ENCODE peak calls at places on chromosomes 13 and 19, in ten cellular contexts. One of them, this sample, is unnamed.
A peak's percentile ranks its signal among the peaks of the same experiment; 100 is the strongest.

GRCh38 chr13:113013878-113014751 is 45.1 kb downstream of the MCF2L start:
- DNase-seq in activated naive CD4-positive, alpha-beta T cell treated with anti-CD3 and anti-CD28 coated beads, Interleukin-2, amount 50 U/mL, for 72 hours: no peak
- DNase-seq in stimulated activated CD8-positive, alpha-beta memory T cell treated with anti-CD3 and anti-CD28 coated beads, Interleukin-2, amount 100 ng/mL, for 48 hours: no peak
- DNase-seq in foreskin fibroblast: no peak
- DNase-seq in neural crest cell: no peak
- DNase-seq in IMR-90: no peak
- DNase-seq in aorta: no peak
- DNase-seq in glomerular endothelial cell: no peak
- DNase-seq in H9: no peak
- DNase-seq in fibroblast of the aortic adventitia: no peak
- DNase-seq in this sample: no peak

GRCh38 chr13:34833562-34834182 is 108.4 kb upstream of the NBEA start:
- DNase-seq in aorta: no peak
- DNase-seq in fibroblast of the aortic adventitia: no peak
- DNase-seq in H9: peak; percentile 68
- DNase-seq in stimulated activated CD8-positive, alpha-beta memory T cell treated with anti-CD3 and anti-CD28 coated beads, Interleukin-2, amount 100 ng/mL, for 48 hours: no peak
- DNase-seq in neural crest cell: no peak
- DNase-seq in activated naive CD4-positive, alpha-beta T cell treated with anti-CD3 and anti-CD28 coated beads, Interleukin-2, amount 50 U/mL, for 72 hours: no peak
- DNase-seq in glomerular endothelial cell: no peak
- DNase-seq in IMR-90: peak; percentile 2
- DNase-seq in foreskin fibroblast: peak; percentile 41
- DNase-seq in this sample: no peak

GRCh38 chr13:110680852-110681251 is 25.1 kb downstream of the CARS2 start:
- DNase-seq in activated naive CD4-positive, alpha-beta T cell treated with anti-CD3 and anti-CD28 coated beads, Interleukin-2, amount 50 U/mL, for 72 hours: no peak
- DNase-seq in fibroblast of the aortic adventitia: no peak
- DNase-seq in aorta: no peak
- DNase-seq in H9: peak; percentile 62
- DNase-seq in foreskin fibroblast: peak; percentile 18
- DNase-seq in stimulated activated CD8-positive, alpha-beta memory T cell treated with anti-CD3 and anti-CD28 coated beads, Interleukin-2, amount 100 ng/mL, for 48 hours: no peak
- DNase-seq in glomerular endothelial cell: no peak
- DNase-seq in IMR-90: no peak
- DNase-seq in neural crest cell: peak; percentile 12
- DNase-seq in this sample: no peak

GRCh38 chr19:47446534-47447469 is 24.9 kb downstream of the SLC8A2 start:
- DNase-seq in activated naive CD4-positive, alpha-beta T cell treated with anti-CD3 and anti-CD28 coated beads, Interleukin-2, amount 50 U/mL, for 72 hours: no peak
- DNase-seq in IMR-90: no peak
- DNase-seq in fibroblast of the aortic adventitia: no peak
- DNase-seq in aorta: no peak
- DNase-seq in glomerular endothelial cell: no peak
- DNase-seq in neural crest cell: no peak
- DNase-seq in H9: peak; percentile 96
- DNase-seq in foreskin fibroblast: peak; percentile 35
- DNase-seq in stimulated activated CD8-positive, alpha-beta memory T cell treated with anti-CD3 and anti-CD28 coated beads, Interleukin-2, amount 100 ng/mL, for 48 hours: no peak
- DNase-seq in this sample: no peak

GRCh38 chr19:56834564-56835375 is 5.8 kb downstream of the PEG3 start:
- DNase-seq in fibroblast of the aortic adventitia: no peak
- DNase-seq in glomerular endothelial cell: no peak
- DNase-seq in aorta: no peak
- DNase-seq in H9: no peak
- DNase-seq in activated naive CD4-positive, alpha-beta T cell treated with anti-CD3 and anti-CD28 coated beads, Interleukin-2, amount 50 U/mL, for 72 hours: no peak
- DNase-seq in stimulated activated CD8-positive, alpha-beta memory T cell treated with anti-CD3 and anti-CD28 coated beads, Interleukin-2, amount 100 ng/mL, for 48 hours: no peak
- DNase-seq in neural crest cell: no peak
- DNase-seq in IMR-90: no peak
- DNase-seq in foreskin fibroblast: no peak
- DNase-seq in this sample: no peak

GRCh38 chr13:42486711-42487198 is 87.2 kb upstream of the TNFSF11 start:
- DNase-seq in activated naive CD4-positive, alpha-beta T cell treated with anti-CD3 and anti-CD28 coated beads, Interleukin-2, amount 50 U/mL, for 72 hours: no peak
- DNase-seq in IMR-90: peak; percentile 71
- DNase-seq in H9: no peak
- DNase-seq in foreskin fibroblast: peak; percentile 86
- DNase-seq in aorta: no peak
- DNase-seq in glomerular endothelial cell: peak; percentile 47
- DNase-seq in neural crest cell: no peak
- DNase-seq in stimulated activated CD8-positive, alpha-beta memory T cell treated with anti-CD3 and anti-CD28 coated beads, Interleukin-2, amount 100 ng/mL, for 48 hours: no peak
- DNase-seq in fibroblast of the aortic adventitia: peak; percentile 94
- DNase-seq in this sample: no peak

GRCh38 chr19:43575156-43575950 is at the start of the genes PINLYP and XRCC1:
- DNase-seq in foreskin fibroblast: peak; percentile 99
- DNase-seq in aorta: peak; percentile 99
- DNase-seq in H9: peak; percentile 98
- DNase-seq in glomerular endothelial cell: peak; percentile 89
- DNase-seq in IMR-90: peak; percentile 98
- DNase-seq in stimulated activated CD8-positive, alpha-beta memory T cell treated with anti-CD3 and anti-CD28 coated beads, Interleukin-2, amount 100 ng/mL, for 48 hours: peak; percentile 91
- DNase-seq in activated naive CD4-positive, alpha-beta T cell treated with anti-CD3 and anti-CD28 coated beads, Interleukin-2, amount 50 U/mL, for 72 hours: peak; percentile 94
- DNase-seq in fibroblast of the aortic adventitia: peak; percentile 98
- DNase-seq in neural crest cell: peak; percentile 91
- DNase-seq in this sample: peak; percentile 96

GRCh38 chr19:51664997-51665396 is 18.4 kb upstream of the SIGLEC14 start:
- DNase-seq in fibroblast of the aortic adventitia: peak; percentile 12
- DNase-seq in foreskin fibroblast: peak; percentile 19
- DNase-seq in stimulated activated CD8-positive, alpha-beta memory T cell treated with anti-CD3 and anti-CD28 coated beads, Interleukin-2, amount 100 ng/mL, for 48 hours: no peak
- DNase-seq in activated naive CD4-positive, alpha-beta T cell treated with anti-CD3 and anti-CD28 coated beads, Interleukin-2, amount 50 U/mL, for 72 hours: no peak
- DNase-seq in H9: no peak
- DNase-seq in neural crest cell: no peak
- DNase-seq in IMR-90: no peak
- DNase-seq in glomerular endothelial cell: no peak
- DNase-seq in aorta: no peak
- DNase-seq in this sample: no peak

GRCh38 chr19:10107817-10108367 is 1.7 kb downstream of the PPAN start:
- DNase-seq in activated naive CD4-positive, alpha-beta T cell treated with anti-CD3 and anti-CD28 coated beads, Interleukin-2, amount 50 U/mL, for 72 hours: no peak
- DNase-seq in neural crest cell: no peak
- DNase-seq in foreskin fibroblast: no peak
- DNase-seq in fibroblast of the aortic adventitia: no peak
- DNase-seq in aorta: no peak
- DNase-seq in stimulated activated CD8-positive, alpha-beta memory T cell treated with anti-CD3 and anti-CD28 coated beads, Interleukin-2, amount 100 ng/mL, for 48 hours: no peak
- DNase-seq in IMR-90: no peak
- DNase-seq in H9: no peak
- DNase-seq in glomerular endothelial cell: no peak
- DNase-seq in this sample: no peak

GRCh38 chr19:11964858-11965645 is at the start of gene ZNF763:
- DNase-seq in stimulated activated CD8-positive, alpha-beta memory T cell treated with anti-CD3 and anti-CD28 coated beads, Interleukin-2, amount 100 ng/mL, for 48 hours: peak; percentile 74
- DNase-seq in fibroblast of the aortic adventitia: peak; percentile 73
- DNase-seq in neural crest cell: peak; percentile 80
- DNase-seq in activated naive CD4-positive, alpha-beta T cell treated with anti-CD3 and anti-CD28 coated beads, Interleukin-2, amount 50 U/mL, for 72 hours: peak; percentile 91
- DNase-seq in aorta: peak; percentile 96
- DNase-seq in IMR-90: peak; percentile 75
- DNase-seq in glomerular endothelial cell: no peak
- DNase-seq in H9: peak; percentile 97
- DNase-seq in foreskin fibroblast: peak; percentile 91
- DNase-seq in this sample: peak; percentile 66

GRCh38 chr19:43525836-43526771 is 897 bp downstream of the ETHE1 start:
- DNase-seq in stimulated activated CD8-positive, alpha-beta memory T cell treated with anti-CD3 and anti-CD28 coated beads, Interleukin-2, amount 100 ng/mL, for 48 hours: no peak
- DNase-seq in H9: peak; percentile 40
- DNase-seq in neural crest cell: no peak
- DNase-seq in fibroblast of the aortic adventitia: peak; percentile 7
- DNase-seq in IMR-90: peak; percentile 9
- DNase-seq in glomerular endothelial cell: no peak
- DNase-seq in activated naive CD4-positive, alpha-beta T cell treated with anti-CD3 and anti-CD28 coated beads, Interleukin-2, amount 50 U/mL, for 72 hours: peak; percentile 59
- DNase-seq in aorta: peak; percentile 78
- DNase-seq in foreskin fibroblast: peak; percentile 47
- DNase-seq in this sample: no peak

GRCh38 chr19:11274533-11275086 is 12.3 kb upstream of the DOCK6 start:
- DNase-seq in IMR-90: no peak
- DNase-seq in stimulated activated CD8-positive, alpha-beta memory T cell treated with anti-CD3 and anti-CD28 coated beads, Interleukin-2, amount 100 ng/mL, for 48 hours: no peak
- DNase-seq in H9: no peak
- DNase-seq in fibroblast of the aortic adventitia: no peak
- DNase-seq in foreskin fibroblast: no peak
- DNase-seq in neural crest cell: no peak
- DNase-seq in glomerular endothelial cell: no peak
- DNase-seq in aorta: no peak
- DNase-seq in activated naive CD4-positive, alpha-beta T cell treated with anti-CD3 and anti-CD28 coated beads, Interleukin-2, amount 50 U/mL, for 72 hours: no peak
- DNase-seq in this sample: no peak

GRCh38 chr13:112177889-112178288 is 110.9 kb downstream of the SOX1 start:
- DNase-seq in foreskin fibroblast: no peak
- DNase-seq in stimulated activated CD8-positive, alpha-beta memory T cell treated with anti-CD3 and anti-CD28 coated beads, Interleukin-2, amount 100 ng/mL, for 48 hours: no peak
- DNase-seq in activated naive CD4-positive, alpha-beta T cell treated with anti-CD3 and anti-CD28 coated beads, Interleukin-2, amount 50 U/mL, for 72 hours: no peak
- DNase-seq in fibroblast of the aortic adventitia: no peak
- DNase-seq in neural crest cell: no peak
- DNase-seq in aorta: no peak
- DNase-seq in IMR-90: no peak
- DNase-seq in H9: no peak
- DNase-seq in glomerular endothelial cell: no peak
- DNase-seq in this sample: no peak

GRCh38 chr19:47505506-47505905 is 9.4 kb downstream of the NAPA start:
- DNase-seq in neural crest cell: no peak
- DNase-seq in aorta: no peak
- DNase-seq in IMR-90: no peak
- DNase-seq in foreskin fibroblast: no peak
- DNase-seq in activated naive CD4-positive, alpha-beta T cell treated with anti-CD3 and anti-CD28 coated beads, Interleukin-2, amount 50 U/mL, for 72 hours: no peak
- DNase-seq in fibroblast of the aortic adventitia: no peak
- DNase-seq in stimulated activated CD8-positive, alpha-beta memory T cell treated with anti-CD3 and anti-CD28 coated beads, Interleukin-2, amount 100 ng/mL, for 48 hours: no peak
- DNase-seq in H9: no peak
- DNase-seq in glomerular endothelial cell: no peak
- DNase-seq in this sample: no peak

GRCh38 chr13:64255988-64256387 is 2840.3 kb upstream of the PCDH20 start:
- DNase-seq in neural crest cell: no peak
- DNase-seq in H9: no peak
- DNase-seq in IMR-90: no peak
- DNase-seq in foreskin fibroblast: no peak
- DNase-seq in fibroblast of the aortic adventitia: no peak
- DNase-seq in activated naive CD4-positive, alpha-beta T cell treated with anti-CD3 and anti-CD28 coated beads, Interleukin-2, amount 50 U/mL, for 72 hours: no peak
- DNase-seq in stimulated activated CD8-positive, alpha-beta memory T cell treated with anti-CD3 and anti-CD28 coated beads, Interleukin-2, amount 100 ng/mL, for 48 hours: no peak
- DNase-seq in glomerular endothelial cell: no peak
- DNase-seq in aorta: no peak
- DNase-seq in this sample: no peak

GRCh38 chr13:76711515-76712182 is 174.6 kb downstream of the KCTD12 start:
- DNase-seq in IMR-90: peak; percentile 94
- DNase-seq in neural crest cell: no peak
- DNase-seq in stimulated activated CD8-positive, alpha-beta memory T cell treated with anti-CD3 and anti-CD28 coated beads, Interleukin-2, amount 100 ng/mL, for 48 hours: no peak
- DNase-seq in foreskin fibroblast: peak; percentile 89
- DNase-seq in activated naive CD4-positive, alpha-beta T cell treated with anti-CD3 and anti-CD28 coated beads, Interleukin-2, amount 50 U/mL, for 72 hours: no peak
- DNase-seq in glomerular endothelial cell: peak; percentile 72
- DNase-seq in fibroblast of the aortic adventitia: peak; percentile 99
- DNase-seq in aorta: no peak
- DNase-seq in H9: no peak
- DNase-seq in this sample: no peak

GRCh38 chr13:21583496-21583895 is 20.5 kb downstream of the MICU2 start:
- DNase-seq in foreskin fibroblast: peak; percentile 10
- DNase-seq in neural crest cell: no peak
- DNase-seq in activated naive CD4-positive, alpha-beta T cell treated with anti-CD3 and anti-CD28 coated beads, Interleukin-2, amount 50 U/mL, for 72 hours: no peak
- DNase-seq in aorta: no peak
- DNase-seq in fibroblast of the aortic adventitia: peak; percentile 23
- DNase-seq in IMR-90: peak; percentile 66
- DNase-seq in H9: peak; percentile 73
- DNase-seq in stimulated activated CD8-positive, alpha-beta memory T cell treated with anti-CD3 and anti-CD28 coated beads, Interleukin-2, amount 100 ng/mL, for 48 hours: no peak
- DNase-seq in glomerular endothelial cell: peak; percentile 91
- DNase-seq in this sample: no peak

GRCh38 chr19:48501446-48501960 is 10.1 kb downstream of the LMTK3 start:
- DNase-seq in IMR-90: no peak
- DNase-seq in activated naive CD4-positive, alpha-beta T cell treated with anti-CD3 and anti-CD28 coated beads, Interleukin-2, amount 50 U/mL, for 72 hours: no peak
- DNase-seq in stimulated activated CD8-positive, alpha-beta memory T cell treated with anti-CD3 and anti-CD28 coated beads, Interleukin-2, amount 100 ng/mL, for 48 hours: no peak
- DNase-seq in neural crest cell: no peak
- DNase-seq in foreskin fibroblast: no peak
- DNase-seq in glomerular endothelial cell: no peak
- DNase-seq in aorta: no peak
- DNase-seq in H9: peak; percentile 99
- DNase-seq in fibroblast of the aortic adventitia: no peak
- DNase-seq in this sample: peak; percentile 88

GRCh38 chr13:101925731-101926130 is 473.3 kb downstream of the ITGBL1 start:
- DNase-seq in fibroblast of the aortic adventitia: no peak
- DNase-seq in aorta: no peak
- DNase-seq in glomerular endothelial cell: no peak
- DNase-seq in stimulated activated CD8-positive, alpha-beta memory T cell treated with anti-CD3 and anti-CD28 coated beads, Interleukin-2, amount 100 ng/mL, for 48 hours: no peak
- DNase-seq in H9: no peak
- DNase-seq in activated naive CD4-positive, alpha-beta T cell treated with anti-CD3 and anti-CD28 coated beads, Interleukin-2, amount 50 U/mL, for 72 hours: no peak
- DNase-seq in neural crest cell: no peak
- DNase-seq in IMR-90: no peak
- DNase-seq in foreskin fibroblast: no peak
- DNase-seq in this sample: no peak

GRCh38 chr19:5969476-5969875 is 8.5 kb downstream of the RANBP3 start:
- DNase-seq in neural crest cell: no peak
- DNase-seq in stimulated activated CD8-positive, alpha-beta memory T cell treated with anti-CD3 and anti-CD28 coated beads, Interleukin-2, amount 100 ng/mL, for 48 hours: no peak
- DNase-seq in H9: no peak
- DNase-seq in glomerular endothelial cell: no peak
- DNase-seq in IMR-90: no peak
- DNase-seq in foreskin fibroblast: no peak
- DNase-seq in fibroblast of the aortic adventitia: no peak
- DNase-seq in activated naive CD4-positive, alpha-beta T cell treated with anti-CD3 and anti-CD28 coated beads, Interleukin-2, amount 50 U/mL, for 72 hours: no peak
- DNase-seq in aorta: no peak
- DNase-seq in this sample: no peak

GRCh38 chr19:8302734-8303133 is 5.4 kb downstream of the CD320 start:
- DNase-seq in activated naive CD4-positive, alpha-beta T cell treated with anti-CD3 and anti-CD28 coated beads, Interleukin-2, amount 50 U/mL, for 72 hours: peak; percentile 44
- DNase-seq in neural crest cell: peak; percentile 0
- DNase-seq in H9: no peak
- DNase-seq in glomerular endothelial cell: no peak
- DNase-seq in stimulated activated CD8-positive, alpha-beta memory T cell treated with anti-CD3 and anti-CD28 coated beads, Interleukin-2, amount 100 ng/mL, for 48 hours: no peak
- DNase-seq in aorta: no peak
- DNase-seq in fibroblast of the aortic adventitia: no peak
- DNase-seq in foreskin fibroblast: no peak
- DNase-seq in IMR-90: no peak
- DNase-seq in this sample: no peak

GRCh38 chr13:25421602-25422001 is 49.8 kb downstream of the ATP8A2 start:
- DNase-seq in foreskin fibroblast: no peak
- DNase-seq in activated naive CD4-positive, alpha-beta T cell treated with anti-CD3 and anti-CD28 coated beads, Interleukin-2, amount 50 U/mL, for 72 hours: no peak
- DNase-seq in IMR-90: no peak
- DNase-seq in neural crest cell: no peak
- DNase-seq in H9: no peak
- DNase-seq in fibroblast of the aortic adventitia: no peak
- DNase-seq in stimulated activated CD8-positive, alpha-beta memory T cell treated with anti-CD3 and anti-CD28 coated beads, Interleukin-2, amount 100 ng/mL, for 48 hours: no peak
- DNase-seq in glomerular endothelial cell: no peak
- DNase-seq in aorta: no peak
- DNase-seq in this sample: no peak